ENCODE peak calls at places on chromosome 18, in ten cellular contexts. G is foreskin fibroblast; R is activated CD4-positive, alpha-beta T cell treated with anti-CD3 and anti-CD28 coated beads for 1 hour; H is effector CD8-positive, alpha-beta T cell; E is C1 segment of cervical spinal cord; X is occipital lobe; L is endothelial cell; I is Right ventricle myocardium superior; N is body of pancreas; C is SK-N-SH. T is an unnamed sample.

GRCh38 chr18:62967089-62967488 is 251.7 kb downstream of the PHLPP1 start:
- DNase-seq in G (no peak), R (no peak), H (no peak), E (no peak), X (no peak), L (no peak), I (no peak), N (no peak), C (no peak), T (no peak)

GRCh38 chr18:37321578-37322496 is 243.8 kb downstream of the CELF4 start:
- DNase-seq in G (no peak), R (no peak), H (no peak), E (no peak), X (no peak), L (no peak), I (no peak), N (no peak), C (no peak), T (no peak)

GRCh38 chr18:13606589-13607254 is 119.6 kb downstream of the FAM210A start:
- DNase-seq in G (no peak), R (no peak), H (no peak), E (no peak), X (no peak), L (no peak), I (no peak), N (no peak), C (no peak), T (no peak)

GRCh38 chr18:25075793-25076192 is 276.2 kb downstream of the ZNF521 start:
- DNase-seq in G (no peak), R (no peak), H (no peak), E (no peak), X (no peak), L (no peak), I (no peak), N (no peak), C (no peak), T (no peak)

GRCh38 chr18:2988041-2988794 is 24.7 kb downstream of the LPIN2 start:
- DNase-seq in G (peak), R (no peak), H (no peak), E (no peak), X (no peak), L (no peak), I (no peak), N (no peak), C (no peak), T (no peak)

GRCh38 chr18:45335644-45336043 is 279.6 kb upstream of the SLC14A2 start:
- DNase-seq in G (no peak), R (no peak), H (no peak), E (no peak), X (no peak), L (no peak), I (no peak), N (no peak), C (no peak), T (peak)

GRCh38 chr18:23212161-23212560 is 76.9 kb downstream of the CABLES1 start:
- DNase-seq in G (no peak), R (no peak), H (no peak), E (no peak), X (no peak), L (no peak), I (no peak), N (no peak), C (no peak), T (no peak)

GRCh38 chr18:79634186-79634585 is 45.4 kb upstream of the CTDP1 start:
- DNase-seq in G (no peak), R (no peak), H (no peak), E (no peak), X (no peak), L (no peak), I (no peak), N (no peak), C (no peak), T (no peak)

GRCh38 chr18:45379903-45380302 is 235.4 kb upstream of the SLC14A2 start:
- DNase-seq in G (no peak), R (no peak), H (no peak), E (no peak), X (no peak), L (no peak), I (no peak), N (no peak), C (no peak), T (no peak)

GRCh38 chr18:45282101-45282812 is 333.0 kb upstream of the SLC14A2 start:
- DNase-seq in G (peak), R (no peak), H (no peak), E (no peak), X (no peak), L (no peak), I (no peak), N (no peak), C (no peak), T (no peak)

GRCh38 chr18:12282436-12283039 is 25.5 kb upstream of the TUBB6 start:
- DNase-seq in G (peak), R (no peak), H (no peak), E (no peak), X (no peak), L (no peak), I (no peak), N (no peak), C (no peak), T (no peak)

GRCh38 chr18:66894851-66895250 is 291.0 kb upstream of the CDH19 start:
- DNase-seq in G (no peak), R (no peak), H (no peak), E (no peak), X (no peak), L (no peak), I (no peak), N (no peak), C (no peak), T (no peak)

GRCh38 chr18:51196116-51196810 is 1.2 kb downstream of the MEX3C start:
- DNase-seq in G (peak), R (peak), H (peak), E (peak), X (no peak), L (no peak), I (peak), N (peak), C (no peak), T (peak)

GRCh38 chr18:77191241-77191751 is 58.4 kb upstream of the GALR1 start:
- DNase-seq in G (peak), R (no peak), H (no peak), E (no peak), X (no peak), L (no peak), I (no peak), N (no peak), C (no peak), T (no peak)

GRCh38 chr18:55152801-55153200 is 193.5 kb upstream of the CCDC68 start:
- DNase-seq in G (peak), R (no peak), H (no peak), E (no peak), X (no peak), L (no peak), I (no peak), N (no peak), C (no peak), T (no peak)

GRCh38 chr18:29501952-29502351 is 1325.0 kb upstream of the CDH2 start:
- DNase-seq in G (peak), R (no peak), H (no peak), E (no peak), X (no peak), L (no peak), I (no peak), N (no peak), C (no peak), T (no peak)

GRCh38 chr18:53790817-53791216 is 433.7 kb downstream of the MBD2 start:
- DNase-seq in G (peak), R (no peak), H (no peak), E (no peak), X (no peak), L (no peak), I (no peak), N (no peak), C (no peak), T (no peak)

GRCh38 chr18:31512203-31512764 is 14.3 kb downstream of the DSG2 start:
- DNase-seq in G (no peak), R (no peak), H (no peak), E (no peak), X (no peak), L (no peak), I (no peak), N (peak), C (no peak), T (no peak)

GRCh38 chr18:63427566-63427965 is 5.3 kb upstream of the VPS4B start:
- DNase-seq in G (peak), R (no peak), H (no peak), E (no peak), X (no peak), L (no peak), I (no peak), N (no peak), C (no peak), T (no peak)

GRCh38 chr18:32355896-32356295 is 114.8 kb downstream of the GAREM1 start:
- DNase-seq in G (peak), R (no peak), H (no peak), E (no peak), X (no peak), L (no peak), I (no peak), N (no peak), C (no peak), T (no peak)

GRCh38 chr18:48486762-48487161 is 52.1 kb upstream of the CTIF start:
- DNase-seq in G (peak), R (no peak), H (no peak), E (no peak), X (no peak), L (no peak), I (no peak), N (no peak), C (no peak), T (no peak)

GRCh38 chr18:70154591-70155194 is 50.8 kb downstream of the RTTN start:
- DNase-seq in G (peak), R (no peak), H (no peak), E (no peak), X (no peak), L (no peak), I (no peak), N (no peak), C (no peak), T (no peak)

GRCh38 chr18:5584751-5585417 is 41.1 kb upstream of the EPB41L3 start:
- DNase-seq in G (peak), R (no peak), H (no peak), E (no peak), X (no peak), L (no peak), I (no peak), N (no peak), C (no peak), T (no peak)

GRCh38 chr18:3712485-3712884 is 262.5 kb downstream of the TGIF1 start:
- DNase-seq in G (no peak), R (no peak), H (no peak), E (no peak), X (no peak), L (no peak), I (no peak), N (no peak), C (no peak), T (no peak)

GRCh38 chr18:76685402-76685801 is 137.0 kb upstream of the ZNF236 start:
- DNase-seq in G (no peak), R (no peak), H (no peak), E (no peak), X (no peak), L (no peak), I (no peak), N (no peak), C (no peak), T (no peak)

T was measured in breast epithelium.